ENCODE peak calls at places on chromosomes 7 and 10, in nine cellular contexts. Z, V, S, J, A, Q, C, T and M are unnamed samples.
A peak's percentile ranks its signal among the peaks of the same experiment; 100 is the strongest.

GRCh38 chr10:96585726-96586418 is 940 bp downstream of the TM9SF3 start:
- DNase-seq in Q (no peak), A (peak; percentile 51), C (peak; percentile 59), J (no peak), T (peak; percentile 35), V (no peak), Z (peak; percentile 36), S (no peak), M (peak; percentile 11)

GRCh38 chr10:106513328-106513727 is 651.2 kb downstream of the SORCS1 start:
- DNase-seq in Q (no peak), C (no peak), V (no peak), A (no peak), S (no peak), T (peak; percentile 9), Z (no peak), J (no peak), M (peak; percentile 65)

GRCh38 chr10:124152139-124152780 is 58.9 kb upstream of the CHST15 start:
- DNase-seq in V (no peak), Z (peak; percentile 83), T (no peak), A (no peak), J (peak; percentile 87), S (no peak), C (peak; percentile 86), Q (no peak), M (peak; percentile 73)

GRCh38 chr10:68137174-68137573 is 27.9 kb downstream of the MYPN start:
- DNase-seq in Z (no peak), J (no peak), A (no peak), C (peak; percentile 60), Q (peak; percentile 89), V (no peak), S (no peak), T (no peak), M (no peak)

GRCh38 chr10:23047201-23048050 is 48.0 kb upstream of the MSRB2 start:
- DNase-seq in J (no peak), V (no peak), S (no peak), T (no peak), Z (peak; percentile 57), Q (no peak), C (peak; percentile 48), A (no peak), M (no peak)

GRCh38 chr10:95500097-95500496 is 61.1 kb downstream of the SORBS1 start:
- DNase-seq in J (no peak), S (no peak), T (no peak), Q (no peak), C (no peak), A (no peak), V (no peak), Z (no peak), M (no peak)

GRCh38 chr7:34354906-34355305 is 303.1 kb upstream of the NPSR1 start:
- DNase-seq in S (no peak), T (no peak), V (no peak), Q (peak; percentile 32), A (no peak), Z (no peak), C (peak; percentile 68), J (no peak), M (no peak)

GRCh38 chr7:84688671-84689070 is 494.1 kb upstream of the SEMA3A start:
- DNase-seq in A (no peak), C (peak; percentile 72), V (no peak), S (no peak), J (no peak), T (no peak), Q (no peak), Z (no peak), M (peak; percentile 77)

GRCh38 chr7:1587738-1588137 is 17.9 kb upstream of the PSMG3 start:
- DNase-seq in Q (no peak), J (no peak), S (no peak), A (no peak), C (no peak), T (no peak), Z (no peak), V (no peak), M (no peak)

GRCh38 chr7:1590476-1590875 is 20.6 kb upstream of the PSMG3 start:
- DNase-seq in T (no peak), Z (no peak), J (no peak), A (no peak), V (no peak), S (no peak), C (no peak), Q (no peak), M (no peak)

GRCh38 chr7:1590887-1591286 is 21.1 kb upstream of the PSMG3 start:
- DNase-seq in A (no peak), Q (no peak), C (no peak), T (no peak), Z (no peak), S (no peak), V (no peak), J (no peak), M (no peak)

GRCh38 chr7:1586827-1587705 is 17.2 kb upstream of the PSMG3 start:
- DNase-seq in J (no peak), Z (no peak), C (no peak), V (no peak), T (peak; percentile 37), A (no peak), Q (no peak), S (no peak), M (no peak)

GRCh38 chr7:1588978-1589377 is 19.1 kb upstream of the PSMG3 start:
- DNase-seq in T (no peak), J (no peak), V (no peak), Z (no peak), Q (no peak), S (no peak), A (no peak), C (no peak), M (no peak)
- H3K27me3 ChIP-seq in T (no peaks in the 10 kb centered on the region), J (peaks cover 23% of the 10 kb centered on the region), V (peaks cover 34% of the 10 kb centered on the region), Z (peaks cover 99% of the 10 kb centered on the region), Q (peaks cover 11% of the 10 kb centered on the region), S (no peaks in the 10 kb centered on the region), A (peaks cover 93% of the 10 kb centered on the region), C (peaks cover 16% of the 10 kb centered on the region), M (peaks cover 9% of the 10 kb centered on the region)

GRCh38 chr10:6047326-6047611 is 14.9 kb downstream of the IL2RA start:
- DNase-seq in S (no peak), J (no peak), T (no peak), C (no peak), V (no peak), Z (no peak), A (no peak), Q (no peak), M (no peak)

GRCh38 chr10:6048281-6049030 is 13.7 kb downstream of the IL2RA start:
- DNase-seq in T (no peak), J (no peak), A (no peak), Q (no peak), Z (no peak), V (no peak), S (no peak), C (no peak), M (no peak)

GRCh38 chr10:6049031-6049400 is 13.2 kb downstream of the IL2RA start:
- DNase-seq in Z (no peak), J (no peak), V (no peak), S (no peak), A (no peak), Q (no peak), T (no peak), C (no peak), M (no peak)

GRCh38 chr10:6046458-6047325 is 15.5 kb downstream of the IL2RA start:
- DNase-seq in C (no peak), A (no peak), T (no peak), J (no peak), Q (no peak), S (no peak), Z (no peak), V (no peak), M (no peak)

GRCh38 chr10:6047847-6048246 is 14.3 kb downstream of the IL2RA start:
- DNase-seq in T (no peak), J (no peak), S (no peak), Z (no peak), A (no peak), C (no peak), Q (no peak), V (no peak), M (no peak)
- H3K27me3 ChIP-seq in T (no peaks in the 10 kb centered on the region), J (peaks cover 36% of the 10 kb centered on the region), S (no peaks in the 10 kb centered on the region), Z (peaks cover 4% of the 10 kb centered on the region), A (peaks cover 75% of the 10 kb centered on the region), C (peaks cover under 1% of the 10 kb centered on the region), Q (peaks cover 8% of the 10 kb centered on the region), V (no peaks in the 10 kb centered on the region), M (no peaks in the 10 kb centered on the region)

GRCh38 chr10:117543245-117543998 is 876 bp downstream of the EMX2 start:
- DNase-seq in V (no peak), Q (no peak), Z (no peak), J (no peak), S (no peak), A (no peak), T (no peak), C (peak; percentile 82), M (no peak)
- H3K27me3 ChIP-seq in V (peaks cover 97% of the 10 kb centered on the region), Q (peaks cover 39% of the 10 kb centered on the region), Z (peaks cover 6% of the 10 kb centered on the region), J (no peaks in the 10 kb centered on the region), S (peaks cover 13% of the 10 kb centered on the region), A (no peaks in the 10 kb centered on the region), T (peaks cover 7% of the 10 kb centered on the region), C (no peaks in the 10 kb centered on the region), M (peaks cover 79% of the 10 kb centered on the region)

GRCh38 chr7:45919231-45919825 is 1.7 kb downstream of the IGFBP3 start:
- DNase-seq in C (peak; percentile 44), S (no peak), A (no peak), J (no peak), T (no peak), Q (no peak), V (no peak), Z (no peak), M (no peak)

GRCh38 chr7:45921381-45921698 is 268 bp upstream of the IGFBP3 start:
- DNase-seq in J (no peak), A (no peak), T (no peak), V (no peak), S (no peak), C (no peak), Q (no peak), Z (no peak), M (no peak)

GRCh38 chr7:45921699-45922519 is 837 bp upstream of the IGFBP3 start:
- DNase-seq in Z (no peak), T (peak; percentile 44), A (peak; percentile 74), V (no peak), S (no peak), C (peak; percentile 86), J (peak; percentile 44), Q (no peak), M (peak; percentile 40)

GRCh38 chr7:45919947-45920542 is 1.0 kb downstream of the IGFBP3 start:
- DNase-seq in Q (no peak), A (peak; percentile 75), T (no peak), V (no peak), Z (no peak), C (peak; percentile 35), S (no peak), J (no peak), M (no peak)

DNA sequence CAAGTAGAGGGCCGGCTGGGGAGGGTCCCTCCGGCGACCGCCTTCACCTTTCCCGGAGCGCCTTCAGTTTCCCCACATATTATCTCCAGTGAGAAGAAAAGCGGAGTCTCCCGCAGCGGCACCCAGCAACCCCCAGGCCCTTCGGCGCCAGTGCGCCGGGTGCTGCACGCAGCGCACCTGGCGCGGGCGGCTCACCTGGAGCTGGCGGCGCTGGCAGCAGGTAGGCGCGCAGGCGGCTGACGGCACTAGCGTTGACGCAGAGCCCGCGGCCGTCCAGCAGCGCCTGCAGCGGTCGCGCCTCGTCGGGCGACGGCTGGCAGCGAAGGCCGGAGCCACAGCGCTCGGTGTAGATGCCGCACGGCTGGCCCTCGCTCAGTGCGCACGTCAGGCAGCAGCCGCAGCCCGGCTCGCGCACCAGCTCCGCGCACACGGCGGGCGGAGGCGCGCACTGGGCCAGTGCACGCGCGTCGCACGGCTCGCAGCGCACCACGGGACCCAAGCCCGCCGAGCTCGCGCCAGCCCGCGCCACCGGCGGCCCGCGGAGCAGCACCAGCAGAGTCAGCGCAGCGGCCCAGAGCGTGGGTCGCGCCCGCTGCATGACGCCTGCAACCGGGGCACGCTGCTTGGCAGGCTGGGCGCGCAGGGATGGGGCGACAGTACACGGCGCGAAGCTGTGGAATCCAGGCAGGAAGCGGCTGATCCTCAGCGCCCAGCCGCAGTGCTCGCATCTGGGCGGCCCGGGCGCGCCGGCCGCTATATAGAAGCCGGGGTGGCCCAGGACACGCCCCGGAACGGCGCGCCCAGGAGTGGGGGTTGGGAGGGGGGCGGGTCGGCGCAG is at the start of gene IGFBP3:
- DNase-seq in T (peak; percentile 70), Z (peak; percentile 67), Q (no peak), C (peak; percentile 93), A (peak; percentile 76), V (peak; percentile 72), J (no peak), S (no peak), M (peak; percentile 74)
- H3K27me3 ChIP-seq in T (no peaks in the 10 kb centered on the region), Z (no peaks in the 10 kb centered on the region), Q (no peaks in the 10 kb centered on the region), C (no peaks in the 10 kb centered on the region), A (no peaks in the 10 kb centered on the region), V (peaks cover 58% of the 10 kb centered on the region), J (peaks cover 8% of the 10 kb centered on the region), S (peaks cover 5% of the 10 kb centered on the region), M (peaks cover 6% of the 10 kb centered on the region)